ENCODE peak calls at places on chromosomes 3 and 15, in seven cellular contexts. One of them, this sample, is unnamed.

GRCh38 chr3:129614927-129615363 is 8.5 kb upstream of the PLXND1 start:
- DNase-seq in stimulated activated CD4-positive, alpha-beta T cell treated with anti-CD3 and anti-CD28 coated beads, Interleukin-2, amount 100 ng/mL, for 48 hours: no peak
- DNase-seq in activated CD4-positive, alpha-beta memory T cell treated with anti-CD3 and anti-CD28 coated beads, Interleukin-2, amount 10 ng/mL, durations not matched to agents 7 days and 5 days: no peak
- DNase-seq in ascending aorta: peak
- DNase-seq in astrocyte of the cerebellum: no peak
- DNase-seq in activated CD4-positive, alpha-beta T cell treated with anti-CD3 and anti-CD28 coated beads, Interleukin-2, amount 50 U/mL, for 1 hour: no peak
- DNase-seq in CD4-positive, alpha-beta T cell: no peak
- DNase-seq in this sample: no peak

GRCh38 chr3:132659000-132659369 is 624 bp downstream of the ACAD11 start:
- DNase-seq in activated CD4-positive, alpha-beta memory T cell treated with anti-CD3 and anti-CD28 coated beads, Interleukin-2, amount 10 ng/mL, durations not matched to agents 7 days and 5 days: no peak
- DNase-seq in ascending aorta: no peak
- DNase-seq in stimulated activated CD4-positive, alpha-beta T cell treated with anti-CD3 and anti-CD28 coated beads, Interleukin-2, amount 100 ng/mL, for 48 hours: no peak
- DNase-seq in astrocyte of the cerebellum: no peak
- DNase-seq in CD4-positive, alpha-beta T cell: no peak
- DNase-seq in activated CD4-positive, alpha-beta T cell treated with anti-CD3 and anti-CD28 coated beads, Interleukin-2, amount 50 U/mL, for 1 hour: no peak
- DNase-seq in this sample: peak

GRCh38 chr15:78873796-78874761 is 1.4 kb downstream of the MORF4L1 start:
- DNase-seq in stimulated activated CD4-positive, alpha-beta T cell treated with anti-CD3 and anti-CD28 coated beads, Interleukin-2, amount 100 ng/mL, for 48 hours: no peak
- DNase-seq in activated CD4-positive, alpha-beta memory T cell treated with anti-CD3 and anti-CD28 coated beads, Interleukin-2, amount 10 ng/mL, durations not matched to agents 7 days and 5 days: peak
- DNase-seq in activated CD4-positive, alpha-beta T cell treated with anti-CD3 and anti-CD28 coated beads, Interleukin-2, amount 50 U/mL, for 1 hour: peak
- DNase-seq in astrocyte of the cerebellum: no peak
- DNase-seq in ascending aorta: no peak
- DNase-seq in CD4-positive, alpha-beta T cell: peak
- DNase-seq in this sample: peak

GRCh38 chr3:29594261-29594660 is 313.4 kb downstream of the RBMS3 start:
- DNase-seq in stimulated activated CD4-positive, alpha-beta T cell treated with anti-CD3 and anti-CD28 coated beads, Interleukin-2, amount 100 ng/mL, for 48 hours: no peak
- DNase-seq in ascending aorta: no peak
- DNase-seq in activated CD4-positive, alpha-beta T cell treated with anti-CD3 and anti-CD28 coated beads, Interleukin-2, amount 50 U/mL, for 1 hour: no peak
- DNase-seq in activated CD4-positive, alpha-beta memory T cell treated with anti-CD3 and anti-CD28 coated beads, Interleukin-2, amount 10 ng/mL, durations not matched to agents 7 days and 5 days: no peak
- DNase-seq in astrocyte of the cerebellum: no peak
- DNase-seq in CD4-positive, alpha-beta T cell: no peak
- DNase-seq in this sample: no peak

GRCh38 chr3:46368569-46368968 is 2.2 kb upstream of the CCR5 start:
- DNase-seq in astrocyte of the cerebellum: no peak
- DNase-seq in activated CD4-positive, alpha-beta T cell treated with anti-CD3 and anti-CD28 coated beads, Interleukin-2, amount 50 U/mL, for 1 hour: peak
- DNase-seq in CD4-positive, alpha-beta T cell: peak
- DNase-seq in stimulated activated CD4-positive, alpha-beta T cell treated with anti-CD3 and anti-CD28 coated beads, Interleukin-2, amount 100 ng/mL, for 48 hours: peak
- DNase-seq in ascending aorta: peak
- DNase-seq in activated CD4-positive, alpha-beta memory T cell treated with anti-CD3 and anti-CD28 coated beads, Interleukin-2, amount 10 ng/mL, durations not matched to agents 7 days and 5 days: peak
- DNase-seq in this sample: peak

GRCh38 chr15:29435811-29436210 is 166.2 kb upstream of the NSMCE3 start:
- DNase-seq in activated CD4-positive, alpha-beta T cell treated with anti-CD3 and anti-CD28 coated beads, Interleukin-2, amount 50 U/mL, for 1 hour: no peak
- DNase-seq in astrocyte of the cerebellum: no peak
- DNase-seq in ascending aorta: no peak
- DNase-seq in activated CD4-positive, alpha-beta memory T cell treated with anti-CD3 and anti-CD28 coated beads, Interleukin-2, amount 10 ng/mL, durations not matched to agents 7 days and 5 days: no peak
- DNase-seq in CD4-positive, alpha-beta T cell: no peak
- DNase-seq in stimulated activated CD4-positive, alpha-beta T cell treated with anti-CD3 and anti-CD28 coated beads, Interleukin-2, amount 100 ng/mL, for 48 hours: no peak
- DNase-seq in this sample: no peak

GRCh38 chr3:171173732-171174131 is 147.2 kb upstream of the SLC2A2 start:
- DNase-seq in activated CD4-positive, alpha-beta T cell treated with anti-CD3 and anti-CD28 coated beads, Interleukin-2, amount 50 U/mL, for 1 hour: no peak
- DNase-seq in CD4-positive, alpha-beta T cell: no peak
- DNase-seq in activated CD4-positive, alpha-beta memory T cell treated with anti-CD3 and anti-CD28 coated beads, Interleukin-2, amount 10 ng/mL, durations not matched to agents 7 days and 5 days: no peak
- DNase-seq in ascending aorta: peak
- DNase-seq in stimulated activated CD4-positive, alpha-beta T cell treated with anti-CD3 and anti-CD28 coated beads, Interleukin-2, amount 100 ng/mL, for 48 hours: no peak
- DNase-seq in astrocyte of the cerebellum: no peak
- DNase-seq in this sample: no peak

GRCh38 chr3:43207628-43208085 is 78.7 kb upstream of the SNRK start:
- DNase-seq in CD4-positive, alpha-beta T cell: no peak
- DNase-seq in activated CD4-positive, alpha-beta memory T cell treated with anti-CD3 and anti-CD28 coated beads, Interleukin-2, amount 10 ng/mL, durations not matched to agents 7 days and 5 days: no peak
- DNase-seq in stimulated activated CD4-positive, alpha-beta T cell treated with anti-CD3 and anti-CD28 coated beads, Interleukin-2, amount 100 ng/mL, for 48 hours: no peak
- DNase-seq in astrocyte of the cerebellum: no peak
- DNase-seq in activated CD4-positive, alpha-beta T cell treated with anti-CD3 and anti-CD28 coated beads, Interleukin-2, amount 50 U/mL, for 1 hour: no peak
- DNase-seq in ascending aorta: no peak
- DNase-seq in this sample: no peak

GRCh38 chr3:84922682-84923081 is 36.1 kb upstream of the CADM2 start:
- DNase-seq in CD4-positive, alpha-beta T cell: no peak
- DNase-seq in astrocyte of the cerebellum: no peak
- DNase-seq in activated CD4-positive, alpha-beta T cell treated with anti-CD3 and anti-CD28 coated beads, Interleukin-2, amount 50 U/mL, for 1 hour: no peak
- DNase-seq in stimulated activated CD4-positive, alpha-beta T cell treated with anti-CD3 and anti-CD28 coated beads, Interleukin-2, amount 100 ng/mL, for 48 hours: no peak
- DNase-seq in activated CD4-positive, alpha-beta memory T cell treated with anti-CD3 and anti-CD28 coated beads, Interleukin-2, amount 10 ng/mL, durations not matched to agents 7 days and 5 days: no peak
- DNase-seq in ascending aorta: no peak
- DNase-seq in this sample: no peak

GRCh38 chr3:179474480-179474879 is 23.2 kb upstream of the GNB4 start:
- DNase-seq in ascending aorta: no peak
- DNase-seq in CD4-positive, alpha-beta T cell: no peak
- DNase-seq in activated CD4-positive, alpha-beta memory T cell treated with anti-CD3 and anti-CD28 coated beads, Interleukin-2, amount 10 ng/mL, durations not matched to agents 7 days and 5 days: no peak
- DNase-seq in astrocyte of the cerebellum: no peak
- DNase-seq in stimulated activated CD4-positive, alpha-beta T cell treated with anti-CD3 and anti-CD28 coated beads, Interleukin-2, amount 100 ng/mL, for 48 hours: no peak
- DNase-seq in activated CD4-positive, alpha-beta T cell treated with anti-CD3 and anti-CD28 coated beads, Interleukin-2, amount 50 U/mL, for 1 hour: no peak
- DNase-seq in this sample: no peak

GRCh38 chr3:46861293-46861995 is 1.8 kb downstream of the MYL3 start:
- DNase-seq in activated CD4-positive, alpha-beta T cell treated with anti-CD3 and anti-CD28 coated beads, Interleukin-2, amount 50 U/mL, for 1 hour: no peak
- DNase-seq in activated CD4-positive, alpha-beta memory T cell treated with anti-CD3 and anti-CD28 coated beads, Interleukin-2, amount 10 ng/mL, durations not matched to agents 7 days and 5 days: no peak
- DNase-seq in astrocyte of the cerebellum: no peak
- DNase-seq in stimulated activated CD4-positive, alpha-beta T cell treated with anti-CD3 and anti-CD28 coated beads, Interleukin-2, amount 100 ng/mL, for 48 hours: no peak
- DNase-seq in CD4-positive, alpha-beta T cell: no peak
- DNase-seq in ascending aorta: peak
- DNase-seq in this sample: no peak

GRCh38 chr15:68812596-68813548 is 7.8 kb downstream of the ANP32A start:
- DNase-seq in astrocyte of the cerebellum: no peak
- DNase-seq in CD4-positive, alpha-beta T cell: no peak
- DNase-seq in activated CD4-positive, alpha-beta memory T cell treated with anti-CD3 and anti-CD28 coated beads, Interleukin-2, amount 10 ng/mL, durations not matched to agents 7 days and 5 days: no peak
- DNase-seq in activated CD4-positive, alpha-beta T cell treated with anti-CD3 and anti-CD28 coated beads, Interleukin-2, amount 50 U/mL, for 1 hour: no peak
- DNase-seq in ascending aorta: no peak
- DNase-seq in stimulated activated CD4-positive, alpha-beta T cell treated with anti-CD3 and anti-CD28 coated beads, Interleukin-2, amount 100 ng/mL, for 48 hours: no peak
- DNase-seq in this sample: no peak

GRCh38 chr15:87949214-87949933 is 307.2 kb downstream of the NTRK3 start:
- DNase-seq in astrocyte of the cerebellum: no peak
- DNase-seq in CD4-positive, alpha-beta T cell: no peak
- DNase-seq in activated CD4-positive, alpha-beta T cell treated with anti-CD3 and anti-CD28 coated beads, Interleukin-2, amount 50 U/mL, for 1 hour: no peak
- DNase-seq in activated CD4-positive, alpha-beta memory T cell treated with anti-CD3 and anti-CD28 coated beads, Interleukin-2, amount 10 ng/mL, durations not matched to agents 7 days and 5 days: no peak
- DNase-seq in stimulated activated CD4-positive, alpha-beta T cell treated with anti-CD3 and anti-CD28 coated beads, Interleukin-2, amount 100 ng/mL, for 48 hours: no peak
- DNase-seq in ascending aorta: no peak
- DNase-seq in this sample: no peak

GRCh38 chr3:88058322-88058592 is 548 bp downstream of the CGGBP1 start:
- DNase-seq in astrocyte of the cerebellum: no peak
- DNase-seq in CD4-positive, alpha-beta T cell: no peak
- DNase-seq in activated CD4-positive, alpha-beta memory T cell treated with anti-CD3 and anti-CD28 coated beads, Interleukin-2, amount 10 ng/mL, durations not matched to agents 7 days and 5 days: no peak
- DNase-seq in stimulated activated CD4-positive, alpha-beta T cell treated with anti-CD3 and anti-CD28 coated beads, Interleukin-2, amount 100 ng/mL, for 48 hours: no peak
- DNase-seq in activated CD4-positive, alpha-beta T cell treated with anti-CD3 and anti-CD28 coated beads, Interleukin-2, amount 50 U/mL, for 1 hour: no peak
- DNase-seq in ascending aorta: no peak
- DNase-seq in this sample: no peak

GRCh38 chr3:44055951-44056350 is 185.7 kb upstream of the TOPAZ1 start:
- DNase-seq in astrocyte of the cerebellum: peak
- DNase-seq in stimulated activated CD4-positive, alpha-beta T cell treated with anti-CD3 and anti-CD28 coated beads, Interleukin-2, amount 100 ng/mL, for 48 hours: no peak
- DNase-seq in CD4-positive, alpha-beta T cell: no peak
- DNase-seq in ascending aorta: no peak
- DNase-seq in activated CD4-positive, alpha-beta memory T cell treated with anti-CD3 and anti-CD28 coated beads, Interleukin-2, amount 10 ng/mL, durations not matched to agents 7 days and 5 days: no peak
- DNase-seq in activated CD4-positive, alpha-beta T cell treated with anti-CD3 and anti-CD28 coated beads, Interleukin-2, amount 50 U/mL, for 1 hour: no peak
- DNase-seq in this sample: no peak

GRCh38 chr3:11457126-11457525 is 184.9 kb downstream of the ATG7 start:
- DNase-seq in CD4-positive, alpha-beta T cell: no peak
- DNase-seq in activated CD4-positive, alpha-beta memory T cell treated with anti-CD3 and anti-CD28 coated beads, Interleukin-2, amount 10 ng/mL, durations not matched to agents 7 days and 5 days: no peak
- DNase-seq in astrocyte of the cerebellum: no peak
- DNase-seq in activated CD4-positive, alpha-beta T cell treated with anti-CD3 and anti-CD28 coated beads, Interleukin-2, amount 50 U/mL, for 1 hour: no peak
- DNase-seq in ascending aorta: no peak
- DNase-seq in stimulated activated CD4-positive, alpha-beta T cell treated with anti-CD3 and anti-CD28 coated beads, Interleukin-2, amount 100 ng/mL, for 48 hours: no peak
- DNase-seq in this sample: peak

GRCh38 chr3:89889386-89889785 is 782.0 kb downstream of the EPHA3 start:
- DNase-seq in stimulated activated CD4-positive, alpha-beta T cell treated with anti-CD3 and anti-CD28 coated beads, Interleukin-2, amount 100 ng/mL, for 48 hours: no peak
- DNase-seq in activated CD4-positive, alpha-beta T cell treated with anti-CD3 and anti-CD28 coated beads, Interleukin-2, amount 50 U/mL, for 1 hour: no peak
- DNase-seq in activated CD4-positive, alpha-beta memory T cell treated with anti-CD3 and anti-CD28 coated beads, Interleukin-2, amount 10 ng/mL, durations not matched to agents 7 days and 5 days: no peak
- DNase-seq in astrocyte of the cerebellum: no peak
- DNase-seq in ascending aorta: no peak
- DNase-seq in CD4-positive, alpha-beta T cell: no peak
- DNase-seq in this sample: no peak

GRCh38 chr3:197376020-197376419 is 77.6 kb upstream of the DLG1 start:
- DNase-seq in activated CD4-positive, alpha-beta memory T cell treated with anti-CD3 and anti-CD28 coated beads, Interleukin-2, amount 10 ng/mL, durations not matched to agents 7 days and 5 days: no peak
- DNase-seq in stimulated activated CD4-positive, alpha-beta T cell treated with anti-CD3 and anti-CD28 coated beads, Interleukin-2, amount 100 ng/mL, for 48 hours: no peak
- DNase-seq in astrocyte of the cerebellum: no peak
- DNase-seq in activated CD4-positive, alpha-beta T cell treated with anti-CD3 and anti-CD28 coated beads, Interleukin-2, amount 50 U/mL, for 1 hour: no peak
- DNase-seq in CD4-positive, alpha-beta T cell: no peak
- DNase-seq in ascending aorta: no peak
- DNase-seq in this sample: no peak

GRCh38 chr15:60787737-60788513 is 309.0 kb upstream of the ICE2 start:
- DNase-seq in activated CD4-positive, alpha-beta T cell treated with anti-CD3 and anti-CD28 coated beads, Interleukin-2, amount 50 U/mL, for 1 hour: peak
- DNase-seq in CD4-positive, alpha-beta T cell: peak
- DNase-seq in ascending aorta: no peak
- DNase-seq in activated CD4-positive, alpha-beta memory T cell treated with anti-CD3 and anti-CD28 coated beads, Interleukin-2, amount 10 ng/mL, durations not matched to agents 7 days and 5 days: peak
- DNase-seq in astrocyte of the cerebellum: no peak
- DNase-seq in stimulated activated CD4-positive, alpha-beta T cell treated with anti-CD3 and anti-CD28 coated beads, Interleukin-2, amount 100 ng/mL, for 48 hours: peak
- DNase-seq in this sample: peak